ENCODE peak calls at places on chromosomes 2 and 18, in six cellular contexts. W is HFFc6, N is RPMI7951, S is glomerular endothelial cell, T is NCI-H345, J is NCI-H146. H is an unnamed sample.

GRCh38 chr2:98829586-98830270 is 98.8 kb upstream of the MGAT4A start:
- DNase-seq in J (no peak), N (no peak), T (no peak), W (no peak), S (no peak), H (no peak)

GRCh38 chr18:48825101-48825745 is 125.5 kb downstream of the SMAD7 start:
- DNase-seq in T (no peak), W (peak; percentile 44), S (no peak), J (no peak), N (peak; percentile 85), H (no peak)

GRCh38 chr2:150526827-150527226 is 39.4 kb upstream of the RND3 start:
- DNase-seq in N (peak; percentile 92), J (no peak), W (peak; percentile 98), S (peak; percentile 67), T (no peak), H (no peak)

GRCh38 chr18:48060947-48061346 is 130.5 kb upstream of the SMAD2 start:
- DNase-seq in S (no peak), J (no peak), W (no peak), N (no peak), T (no peak), H (no peak)

GRCh38 chr2:36567711-36568408 is 30.1 kb downstream of the FEZ2 start:
- DNase-seq in J (no peak), W (no peak), T (no peak), N (no peak), S (no peak), H (no peak)

GRCh38 chr2:48315847-48316194 is 214.1 kb upstream of the STON1 start:
- DNase-seq in N (peak; percentile 28), J (peak; percentile 53), T (peak; percentile 27), S (no peak), W (no peak), H (peak; percentile 14)

GRCh38 chr2:28633739-28634138 is 117.9 kb upstream of the PPP1CB start:
- DNase-seq in T (no peak), J (peak; percentile 20), W (peak; percentile 76), N (peak; percentile 46), S (no peak), H (no peak)

GRCh38 chr2:168740360-168740759 is 62.1 kb upstream of the NOSTRIN start:
- DNase-seq in J (no peak), T (no peak), N (peak; percentile 3), W (peak; percentile 8), S (no peak), H (no peak)

GRCh38 chr2:237143118-237143517 is 57.4 kb downstream of the COPS8 start:
- DNase-seq in S (no peak), N (no peak), T (no peak), W (no peak), J (no peak), H (no peak)

GRCh38 chr2:229922449-229923386 is at the start of gene FBXO36:
- DNase-seq in N (peak; percentile 68), W (peak; percentile 60), J (peak; percentile 88), S (no peak), T (peak; percentile 92), H (peak; percentile 85)

GRCh38 chr2:96514521-96514920 is 9.4 kb upstream of the NEURL3 start:
- DNase-seq in J (no peak), W (no peak), N (no peak), S (no peak), T (no peak), H (no peak)

GRCh38 chr18:24937624-24938285 is 414.2 kb downstream of the ZNF521 start:
- DNase-seq in W (no peak), J (no peak), S (no peak), T (no peak), N (peak; percentile 8), H (no peak)

GRCh38 chr2:161177969-161178368 is 17.7 kb downstream of the TANK start:
- DNase-seq in T (no peak), N (no peak), J (no peak), W (no peak), S (no peak), H (no peak)

GRCh38 chr18:7561907-7562460 is 5.1 kb upstream of the PTPRM start:
- DNase-seq in J (no peak), W (no peak), N (no peak), T (no peak), S (no peak), H (no peak)

GRCh38 chr2:50746526-50746925 is 285.4 kb downstream of the NRXN1 start:
- DNase-seq in N (no peak), W (no peak), T (peak; percentile 7), J (no peak), S (peak; percentile 18), H (no peak)

GRCh38 chr18:11052800-11053199 is 96.6 kb downstream of the PIEZO2 start:
- DNase-seq in J (no peak), S (no peak), N (peak; percentile 14), T (no peak), W (no peak), H (no peak)

GRCh38 chr2:177147093-177147694 is 65.4 kb upstream of the HNRNPA3 start:
- DNase-seq in S (peak; percentile 62), W (peak; percentile 65), N (peak; percentile 61), J (peak; percentile 64), T (peak; percentile 62), H (no peak)

GRCh38 chr18:78156466-78156865 is 823.2 kb upstream of the SALL3 start:
- DNase-seq in W (no peak), T (no peak), S (no peak), N (no peak), J (no peak), H (no peak)

GRCh38 chr2:226031962-226032441 is 632.5 kb downstream of the NYAP2 start:
- DNase-seq in W (peak; percentile 12), J (no peak), N (peak; percentile 47), T (no peak), S (no peak), H (no peak)

GRCh38 chr2:189255711-189256110 is 76.2 kb upstream of the COL5A2 start:
- DNase-seq in T (no peak), S (no peak), N (no peak), J (no peak), W (no peak), H (no peak)

GRCh38 chr2:168751104-168751768 is 51.2 kb upstream of the NOSTRIN start:
- DNase-seq in W (no peak), J (no peak), T (no peak), N (no peak), S (no peak), H (no peak)

GRCh38 chr2:121627525-121628050 is 21.7 kb downstream of the CLASP1 start:
- DNase-seq in N (no peak), W (no peak), T (no peak), J (no peak), S (no peak), H (no peak)

GRCh38 chr2:144325086-144325485 is 194.8 kb downstream of the ZEB2 start:
- DNase-seq in T (no peak), N (no peak), S (no peak), J (no peak), W (no peak), H (peak; percentile 17)

GRCh38 chr2:193963472-193964119 is 1693.4 kb upstream of the SLC39A10 start:
- DNase-seq in W (no peak), N (peak; percentile 15), J (no peak), S (no peak), T (peak; percentile 9), H (no peak)

GRCh38 chr2:43631918-43632317 is 5.1 kb upstream of the PLEKHH2 start:
- DNase-seq in S (no peak), J (no peak), W (no peak), N (no peak), T (no peak), H (no peak)

GRCh38 chr18:13760047-13760446 is 33.6 kb downstream of the RNMT start:
- DNase-seq in S (no peak), T (no peak), W (no peak), J (no peak), N (no peak), H (no peak)

GRCh38 chr2:101759162-101759561 is 61.7 kb downstream of the MAP4K4 start:
- DNase-seq in S (peak; percentile 93), W (peak; percentile 92), N (peak; percentile 89), T (no peak), J (no peak), H (no peak)

GRCh38 chr2:166249318-166249717 is 121.5 kb upstream of the SCN1A start:
- DNase-seq in J (no peak), S (no peak), N (no peak), T (no peak), W (no peak), H (no peak)

GRCh38 chr2:45712538-45712937 is 61.1 kb downstream of the PRKCE start:
- DNase-seq in N (no peak), J (no peak), T (no peak), S (no peak), W (no peak), H (no peak)

GRCh38 chr2:36478332-36478738 is 119.6 kb downstream of the FEZ2 start:
- DNase-seq in J (no peak), S (peak; percentile 90), T (no peak), N (peak; percentile 73), W (peak; percentile 75), H (no peak)

GRCh38 chr2:38747007-38747424 is 4.1 kb downstream of the SRSF7 start:
- DNase-seq in S (no peak), N (no peak), W (no peak), J (no peak), T (no peak), H (no peak)

GRCh38 chr2:130824492-130825061 is 12.1 kb upstream of the ARHGEF4 start:
- DNase-seq in N (peak; percentile 100), T (peak; percentile 86), J (peak; percentile 37), S (peak; percentile 60), W (peak; percentile 73), H (peak; percentile 60)

GRCh38 chr2:212135739-212136138 is 402.9 kb downstream of the ERBB4 start:
- DNase-seq in S (no peak), W (no peak), J (peak; percentile 89), T (peak; percentile 92), N (peak; percentile 38), H (no peak)

GRCh38 chr2:42385225-42385624 is 24.2 kb upstream of the COX7A2L start:
- DNase-seq in T (no peak), S (no peak), J (no peak), W (peak; percentile 24), N (peak; percentile 19), H (no peak)

GRCh38 chr18:13611058-13611615 is 115.2 kb downstream of the FAM210A start:
- DNase-seq in T (no peak), S (peak; percentile 44), N (peak; percentile 44), W (peak; percentile 55), J (peak; percentile 23), H (no peak)

GRCh38 chr18:70276416-70277145 is 12.3 kb upstream of the SOCS6 start:
- DNase-seq in T (no peak), W (no peak), S (no peak), J (no peak), N (no peak), H (no peak)